ENCODE peak calls at places on chromosomes 16 and 17, in eight cellular contexts. One of them, this sample, is unnamed.
A peak's percentile ranks its signal among the peaks of the same experiment; 100 is the strongest.

GRCh38 chr17:2238432-2239169 is 65.0 kb downstream of the SMG6 start:
- DNase-seq in NB4: no peak
- DNase-seq in fibroblast of the aortic adventitia: no peak
- DNase-seq in mucosa of descending colon: no peak
- DNase-seq in omental fat pad: no peak
- DNase-seq in neural progenitor cell: no peak
- DNase-seq in SK-N-SH: no peak
- DNase-seq in HFF-Myc: no peak
- DNase-seq in this sample: no peak

GRCh38 chr16:70478169-70478568 is 23.8 kb downstream of the FCSK start:
- DNase-seq in NB4: no peak
- DNase-seq in fibroblast of the aortic adventitia: no peak
- DNase-seq in mucosa of descending colon: no peak
- DNase-seq in omental fat pad: no peak
- DNase-seq in neural progenitor cell: no peak
- DNase-seq in SK-N-SH: no peak
- DNase-seq in HFF-Myc: no peak
- DNase-seq in this sample: no peak

GRCh38 chr17:80925668-80926067 is 66.0 kb upstream of the CHMP6 start:
- DNase-seq in NB4: no peak
- DNase-seq in fibroblast of the aortic adventitia: no peak
- DNase-seq in mucosa of descending colon: no peak
- DNase-seq in omental fat pad: no peak
- DNase-seq in neural progenitor cell: no peak
- DNase-seq in SK-N-SH: no peak
- DNase-seq in HFF-Myc: no peak
- DNase-seq in this sample: no peak

GRCh38 chr17:43338886-43339516 is 59.8 kb upstream of the ARL4D start:
- DNase-seq in NB4: peak; percentile 64
- DNase-seq in fibroblast of the aortic adventitia: peak; percentile 47
- DNase-seq in mucosa of descending colon: no peak
- DNase-seq in omental fat pad: peak; percentile 50
- DNase-seq in neural progenitor cell: peak; percentile 76
- DNase-seq in SK-N-SH: no peak
- DNase-seq in HFF-Myc: no peak
- DNase-seq in this sample: peak; percentile 91

GRCh38 chr17:45040459-45040858 is 11.0 kb downstream of the DCAKD start:
- DNase-seq in NB4: no peak
- DNase-seq in fibroblast of the aortic adventitia: no peak
- DNase-seq in mucosa of descending colon: no peak
- DNase-seq in omental fat pad: no peak
- DNase-seq in neural progenitor cell: peak; percentile 84
- DNase-seq in SK-N-SH: no peak
- DNase-seq in HFF-Myc: no peak
- DNase-seq in this sample: no peak

GRCh38 chr16:66474750-66475199 is 47.7 kb downstream of the BEAN1 start:
- DNase-seq in NB4: peak; percentile 84
- DNase-seq in fibroblast of the aortic adventitia: no peak
- DNase-seq in mucosa of descending colon: no peak
- DNase-seq in omental fat pad: no peak
- DNase-seq in neural progenitor cell: no peak
- DNase-seq in SK-N-SH: no peak
- DNase-seq in HFF-Myc: no peak
- DNase-seq in this sample: no peak

GRCh38 chr16:57041182-57042156 is 50.9 kb upstream of the CPNE2 start:
- DNase-seq in NB4: peak; percentile 79
- DNase-seq in fibroblast of the aortic adventitia: no peak
- DNase-seq in mucosa of descending colon: peak; percentile 77
- DNase-seq in omental fat pad: no peak
- DNase-seq in neural progenitor cell: no peak
- DNase-seq in SK-N-SH: no peak
- DNase-seq in HFF-Myc: no peak
- DNase-seq in this sample: no peak

GRCh38 chr17:29962656-29963055 is 21.2 kb downstream of the EFCAB5 start:
- DNase-seq in NB4: no peak
- DNase-seq in fibroblast of the aortic adventitia: no peak
- DNase-seq in mucosa of descending colon: no peak
- DNase-seq in omental fat pad: no peak
- DNase-seq in neural progenitor cell: no peak
- DNase-seq in SK-N-SH: no peak
- DNase-seq in HFF-Myc: no peak
- DNase-seq in this sample: no peak

GRCh38 chr17:29376667-29377268 is 13.4 kb upstream of the TAOK1 start:
- DNase-seq in NB4: peak; percentile 28
- DNase-seq in fibroblast of the aortic adventitia: peak; percentile 86
- DNase-seq in mucosa of descending colon: no peak
- DNase-seq in omental fat pad: no peak
- DNase-seq in neural progenitor cell: peak; percentile 81
- DNase-seq in SK-N-SH: no peak
- DNase-seq in HFF-Myc: peak; percentile 46
- DNase-seq in this sample: no peak

GRCh38 chr16:56549744-56550385 is 15.0 kb upstream of the MT4 start:
- DNase-seq in NB4: no peak
- DNase-seq in fibroblast of the aortic adventitia: no peak
- DNase-seq in mucosa of descending colon: no peak
- DNase-seq in omental fat pad: no peak
- DNase-seq in neural progenitor cell: no peak
- DNase-seq in SK-N-SH: no peak
- DNase-seq in HFF-Myc: no peak
- DNase-seq in this sample: no peak

GRCh38 chr16:51875834-51876725 is 670.9 kb downstream of the TOX3 start:
- DNase-seq in NB4: no peak
- DNase-seq in fibroblast of the aortic adventitia: no peak
- DNase-seq in mucosa of descending colon: no peak
- DNase-seq in omental fat pad: no peak
- DNase-seq in neural progenitor cell: peak; percentile 31
- DNase-seq in SK-N-SH: no peak
- DNase-seq in HFF-Myc: no peak
- DNase-seq in this sample: no peak

GRCh38 chr16:11084484-11085024 is 140.2 kb downstream of the CLEC16A start:
- DNase-seq in NB4: no peak
- DNase-seq in fibroblast of the aortic adventitia: peak; percentile 51
- DNase-seq in mucosa of descending colon: no peak
- DNase-seq in omental fat pad: no peak
- DNase-seq in neural progenitor cell: no peak
- DNase-seq in SK-N-SH: no peak
- DNase-seq in HFF-Myc: peak; percentile 91
- DNase-seq in this sample: peak; percentile 30

GRCh38 chr16:7888421-7888820 is 555.8 kb downstream of the RBFOX1 start:
- DNase-seq in NB4: no peak
- DNase-seq in fibroblast of the aortic adventitia: no peak
- DNase-seq in mucosa of descending colon: no peak
- DNase-seq in omental fat pad: no peak
- DNase-seq in neural progenitor cell: peak; percentile 27
- DNase-seq in SK-N-SH: no peak
- DNase-seq in HFF-Myc: no peak
- DNase-seq in this sample: no peak

GRCh38 chr17:30720013-30720471 is 104.5 kb downstream of the CRLF3 start:
- DNase-seq in NB4: no peak
- DNase-seq in fibroblast of the aortic adventitia: no peak
- DNase-seq in mucosa of descending colon: no peak
- DNase-seq in omental fat pad: no peak
- DNase-seq in neural progenitor cell: no peak
- DNase-seq in SK-N-SH: no peak
- DNase-seq in HFF-Myc: no peak
- DNase-seq in this sample: no peak

GRCh38 chr16:24747425-24747824 is 18.0 kb downstream of the TNRC6A start:
- DNase-seq in NB4: no peak
- DNase-seq in fibroblast of the aortic adventitia: no peak
- DNase-seq in mucosa of descending colon: no peak
- DNase-seq in omental fat pad: no peak
- DNase-seq in neural progenitor cell: no peak
- DNase-seq in SK-N-SH: no peak
- DNase-seq in HFF-Myc: no peak
- DNase-seq in this sample: no peak

GRCh38 chr16:20676268-20676828 is 21.1 kb downstream of the ACSM1 start:
- DNase-seq in NB4: peak; percentile 14
- DNase-seq in fibroblast of the aortic adventitia: no peak
- DNase-seq in mucosa of descending colon: no peak
- DNase-seq in omental fat pad: no peak
- DNase-seq in neural progenitor cell: no peak
- DNase-seq in SK-N-SH: no peak
- DNase-seq in HFF-Myc: no peak
- DNase-seq in this sample: peak; percentile 8

GRCh38 chr16:59341368-59341767 is 607.3 kb upstream of the GOT2 start:
- DNase-seq in NB4: no peak
- DNase-seq in fibroblast of the aortic adventitia: no peak
- DNase-seq in mucosa of descending colon: no peak
- DNase-seq in omental fat pad: no peak
- DNase-seq in neural progenitor cell: peak; percentile 18
- DNase-seq in SK-N-SH: no peak
- DNase-seq in HFF-Myc: no peak
- DNase-seq in this sample: no peak

GRCh38 chr17:77435272-77436057 is 294.7 kb downstream of the SEC14L1 start:
- DNase-seq in NB4: no peak
- DNase-seq in fibroblast of the aortic adventitia: no peak
- DNase-seq in mucosa of descending colon: no peak
- DNase-seq in omental fat pad: no peak
- DNase-seq in neural progenitor cell: peak; percentile 78
- DNase-seq in SK-N-SH: no peak
- DNase-seq in HFF-Myc: no peak
- DNase-seq in this sample: no peak

GRCh38 chr17:56866496-56866895 is 32.5 kb downstream of the DGKE start:
- DNase-seq in NB4: peak; percentile 40
- DNase-seq in fibroblast of the aortic adventitia: no peak
- DNase-seq in mucosa of descending colon: no peak
- DNase-seq in omental fat pad: no peak
- DNase-seq in neural progenitor cell: peak; percentile 28
- DNase-seq in SK-N-SH: no peak
- DNase-seq in HFF-Myc: no peak
- DNase-seq in this sample: no peak
- TF ChIP-seq CTCF in NB4: no peak
- TF ChIP-seq CTCF in fibroblast of the aortic adventitia: peak; percentile 13
- TF ChIP-seq CTCF in mucosa of descending colon: no peak
- TF ChIP-seq CTCF in omental fat pad: no peak
- TF ChIP-seq CTCF in neural progenitor cell: peak; percentile 38
- TF ChIP-seq CTCF in SK-N-SH: peak; percentile 41
- TF ChIP-seq CTCF in HFF-Myc: no peak
- TF ChIP-seq CTCF in this sample: no peak

GRCh38 chr16:80015566-80015965 is 415.0 kb upstream of the MAF start:
- DNase-seq in NB4: no peak
- DNase-seq in fibroblast of the aortic adventitia: no peak
- DNase-seq in mucosa of descending colon: no peak
- DNase-seq in omental fat pad: no peak
- DNase-seq in neural progenitor cell: no peak
- DNase-seq in SK-N-SH: no peak
- DNase-seq in HFF-Myc: peak; percentile 25
- DNase-seq in this sample: no peak

GRCh38 chr16:80009971-80010659 is 409.6 kb upstream of the MAF start:
- DNase-seq in NB4: no peak
- DNase-seq in fibroblast of the aortic adventitia: no peak
- DNase-seq in mucosa of descending colon: no peak
- DNase-seq in omental fat pad: no peak
- DNase-seq in neural progenitor cell: no peak
- DNase-seq in SK-N-SH: no peak
- DNase-seq in HFF-Myc: no peak
- DNase-seq in this sample: no peak

GRCh38 chr16:80016689-80017088 is 416.2 kb upstream of the MAF start:
- DNase-seq in NB4: no peak
- DNase-seq in fibroblast of the aortic adventitia: no peak
- DNase-seq in mucosa of descending colon: no peak
- DNase-seq in omental fat pad: no peak
- DNase-seq in neural progenitor cell: no peak
- DNase-seq in SK-N-SH: no peak
- DNase-seq in HFF-Myc: no peak
- DNase-seq in this sample: no peak

GRCh38 chr16:80012586-80012985 is 412.0 kb upstream of the MAF start:
- DNase-seq in NB4: no peak
- DNase-seq in fibroblast of the aortic adventitia: no peak
- DNase-seq in mucosa of descending colon: no peak
- DNase-seq in omental fat pad: no peak
- DNase-seq in neural progenitor cell: no peak
- DNase-seq in SK-N-SH: no peak
- DNase-seq in HFF-Myc: no peak
- DNase-seq in this sample: no peak

DNA sequence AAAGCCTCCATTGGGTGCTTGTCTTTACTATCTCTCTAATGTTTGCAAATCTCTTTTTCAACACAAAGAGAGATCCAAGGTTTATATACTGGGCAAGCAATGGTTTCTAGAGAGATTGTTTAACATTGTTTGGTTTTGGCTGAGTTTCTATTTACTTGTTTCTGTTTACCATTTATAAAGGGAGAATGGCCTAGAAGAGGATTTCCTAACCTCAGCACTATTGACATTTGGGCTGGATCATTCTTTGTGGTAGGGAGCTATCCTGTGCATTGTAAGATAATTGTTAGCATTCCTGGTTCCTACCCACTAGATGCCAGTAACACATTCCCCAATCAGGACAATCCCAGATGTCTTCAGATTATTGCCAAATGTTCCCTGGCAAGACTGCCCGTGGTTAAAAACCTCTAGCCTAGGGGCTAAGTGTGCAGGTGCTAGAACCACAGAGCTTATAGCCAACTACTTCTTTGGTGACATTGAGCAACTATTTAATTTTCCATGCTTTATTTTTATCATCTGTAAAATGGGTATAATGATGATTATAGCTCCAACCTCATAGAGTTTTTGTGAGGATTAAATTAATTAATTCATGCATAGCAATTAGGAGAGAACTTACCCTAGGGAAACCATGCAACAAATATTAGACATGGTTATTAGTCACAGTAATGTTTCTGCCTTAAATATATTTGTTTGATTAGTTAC is 413.9 kb upstream of the MAF start:
- DNase-seq in NB4: no peak
- DNase-seq in fibroblast of the aortic adventitia: no peak
- DNase-seq in mucosa of descending colon: no peak
- DNase-seq in omental fat pad: no peak
- DNase-seq in neural progenitor cell: no peak
- DNase-seq in SK-N-SH: no peak
- DNase-seq in HFF-Myc: no peak
- DNase-seq in this sample: no peak
- TF ChIP-seq CTCF in NB4: no peak
- TF ChIP-seq CTCF in fibroblast of the aortic adventitia: no peak
- TF ChIP-seq CTCF in mucosa of descending colon: no peak
- TF ChIP-seq CTCF in omental fat pad: no peak
- TF ChIP-seq CTCF in neural progenitor cell: no peak
- TF ChIP-seq CTCF in SK-N-SH: no peak
- TF ChIP-seq CTCF in HFF-Myc: no peak
- TF ChIP-seq CTCF in this sample: no peak

DNA sequence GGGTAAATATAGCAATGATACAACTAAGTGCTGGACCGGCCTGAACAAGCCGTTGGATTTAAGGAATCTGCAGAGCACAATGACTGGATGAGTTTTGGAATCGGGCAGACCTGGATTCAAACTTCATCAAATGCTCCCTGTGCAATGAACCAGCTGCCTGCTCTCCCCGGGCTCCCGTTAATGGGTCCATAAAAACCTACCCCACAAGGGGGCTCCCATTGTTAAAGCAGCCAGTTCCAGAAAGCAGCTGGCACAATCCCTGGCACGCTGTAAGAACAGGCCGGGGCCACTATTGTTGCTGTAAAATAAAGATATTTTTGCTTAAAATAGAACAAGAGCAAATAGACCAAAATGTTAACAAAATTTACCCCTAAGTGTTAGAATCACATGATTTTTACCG is 131.9 kb downstream of the C16orf95 start:
- DNase-seq in NB4: no peak
- DNase-seq in fibroblast of the aortic adventitia: no peak
- DNase-seq in mucosa of descending colon: no peak
- DNase-seq in omental fat pad: no peak
- DNase-seq in neural progenitor cell: peak; percentile 37
- DNase-seq in SK-N-SH: no peak
- DNase-seq in HFF-Myc: no peak
- DNase-seq in this sample: no peak
- TF ChIP-seq CTCF in NB4: no peak
- TF ChIP-seq CTCF in fibroblast of the aortic adventitia: peak; percentile 13
- TF ChIP-seq CTCF in mucosa of descending colon: no peak
- TF ChIP-seq CTCF in omental fat pad: no peak
- TF ChIP-seq CTCF in neural progenitor cell: peak; percentile 31
- TF ChIP-seq CTCF in SK-N-SH: no peak
- TF ChIP-seq CTCF in HFF-Myc: no peak
- TF ChIP-seq CTCF in this sample: no peak

GRCh38 chr16:88735616-88736015 is 29.3 kb downstream of the CTU2 start:
- DNase-seq in NB4: no peak
- DNase-seq in fibroblast of the aortic adventitia: no peak
- DNase-seq in mucosa of descending colon: no peak
- DNase-seq in omental fat pad: no peak
- DNase-seq in neural progenitor cell: no peak
- DNase-seq in SK-N-SH: no peak
- DNase-seq in HFF-Myc: no peak
- DNase-seq in this sample: no peak
- TF ChIP-seq CTCF in NB4: no peak
- TF ChIP-seq CTCF in fibroblast of the aortic adventitia: no peak
- TF ChIP-seq CTCF in mucosa of descending colon: no peak
- TF ChIP-seq CTCF in omental fat pad: no peak
- TF ChIP-seq CTCF in neural progenitor cell: no peak
- TF ChIP-seq CTCF in SK-N-SH: no peak
- TF ChIP-seq CTCF in HFF-Myc: no peak
- TF ChIP-seq CTCF in this sample: no peak